ENCODE peak calls at places on chromosomes 4 and X, in six cellular contexts. R is HCT116, L is K562, P is A549, K is GM12878, W is HepG2. J is an unnamed sample.
A peak's percentile ranks its signal among the peaks of the same experiment; 100 is the strongest.

GRCh38 chr4:174377613-174378012 is 93.9 kb downstream of the CEP44 start:
- DNase-seq in R (no peak), L (no peak), P (peak; percentile 70), K (no peak), W (peak; percentile 30), J (no peak)

GRCh38 chrX:100973411-100973810 is 3.9 kb downstream of the ARL13A start:
- DNase-seq in R (no peak), L (no peak), P (peak; percentile 28), K (no peak), W (no peak), J (no peak)

GRCh38 chrX:50814701-50815476 is 895 bp upstream of the SHROOM4 start:
- DNase-seq in R (no peak), L (no peak), P (no peak), K (no peak), W (no peak), J (no peak)

GRCh38 chrX:73943900-73944581 is 359.9 kb upstream of the ZCCHC13 start:
- DNase-seq in R (peak; percentile 70), L (peak; percentile 92), P (peak; percentile 95), K (peak; percentile 64), W (peak; percentile 70), J (peak; percentile 94)

GRCh38 chr4:169611157-169611556 is 1.2 kb downstream of the NEK1 start:
- DNase-seq in R (no peak), L (no peak), P (no peak), K (no peak), W (no peak), J (no peak)

GRCh38 chr4:55609393-55609821 is 17.4 kb upstream of the PDCL2 start:
- DNase-seq in R (no peak), L (no peak), P (no peak), K (no peak), W (no peak), J (no peak)

GRCh38 chr4:48147621-48148020 is 13.6 kb upstream of the TXK start:
- DNase-seq in R (no peak), L (no peak), P (no peak), K (no peak), W (no peak), J (no peak)

GRCh38 chr4:139014391-139015268 is 951 bp upstream of the NOCT start:
- DNase-seq in R (peak; percentile 85), L (peak; percentile 54), P (peak; percentile 84), K (peak; percentile 32), W (peak; percentile 64), J (peak; percentile 39)

GRCh38 chr4:71553605-71554004 is 214.8 kb downstream of the SLC4A4 start:
- DNase-seq in R (peak; percentile 10), L (peak; percentile 9), P (peak; percentile 39), K (no peak), W (no peak), J (peak; percentile 13)

GRCh38 chrX:129360175-129360574 is 163.1 kb downstream of the SMARCA1 start:
- DNase-seq in R (peak; percentile 33), L (peak; percentile 50), P (peak; percentile 60), K (peak; percentile 21), W (peak; percentile 61), J (peak; percentile 61)

GRCh38 chr4:185752881-185753280 is 59.1 kb downstream of the SORBS2 start:
- DNase-seq in R (no peak), L (no peak), P (no peak), K (no peak), W (no peak), J (no peak)

GRCh38 chr4:103306870-103307345 is 108.8 kb upstream of the CENPE start:
- DNase-seq in R (no peak), L (no peak), P (no peak), K (no peak), W (peak; percentile 82), J (no peak)

GRCh38 chr4:76306882-76307669 is 543 bp downstream of the STBD1 start:
- DNase-seq in R (no peak), L (no peak), P (peak; percentile 68), K (no peak), W (peak; percentile 19), J (peak; percentile 76)

GRCh38 chrX:19658030-19658429 is 142.7 kb upstream of the MAP3K15 start:
- DNase-seq in R (no peak), L (no peak), P (no peak), K (no peak), W (no peak), J (no peak)

GRCh38 chr4:98510757-98511517 is 147.5 kb downstream of the TSPAN5 start:
- DNase-seq in R (no peak), L (no peak), P (no peak), K (no peak), W (no peak), J (peak; percentile 64)

DNA sequence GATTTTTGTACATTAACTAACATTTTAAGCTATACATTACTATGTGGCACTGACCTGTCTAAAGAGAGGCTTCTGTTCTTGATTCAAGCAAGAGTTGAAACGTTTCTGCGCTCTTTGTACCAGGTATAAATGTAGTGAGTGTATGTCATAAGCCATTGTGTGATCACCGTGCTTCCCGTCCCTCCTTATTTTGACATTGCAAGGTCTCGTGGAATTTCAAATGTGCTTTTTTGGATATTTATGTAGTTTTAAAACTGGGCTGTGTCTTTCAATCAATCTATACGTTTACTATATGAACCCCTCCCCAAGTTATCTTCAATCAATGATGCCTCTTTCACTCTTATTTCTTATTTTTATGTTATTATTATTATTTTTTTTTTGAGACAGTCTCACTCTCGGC is at the start of gene KLHL15:
- DNase-seq in R (no peak), L (no peak), P (no peak), K (no peak), W (no peak), J (no peak)
- H3K4me3 ChIP-seq in R (peak within 1 kb of the TSS; percentile 50), L (peak within 1 kb of the TSS; percentile 99), P (peak within 1 kb of the TSS; percentile 95), K (peak within 1 kb of the TSS; percentile 59), W (peak within 1 kb of the TSS; percentile 49), J (peak within 1 kb of the TSS; percentile 66)

DNA sequence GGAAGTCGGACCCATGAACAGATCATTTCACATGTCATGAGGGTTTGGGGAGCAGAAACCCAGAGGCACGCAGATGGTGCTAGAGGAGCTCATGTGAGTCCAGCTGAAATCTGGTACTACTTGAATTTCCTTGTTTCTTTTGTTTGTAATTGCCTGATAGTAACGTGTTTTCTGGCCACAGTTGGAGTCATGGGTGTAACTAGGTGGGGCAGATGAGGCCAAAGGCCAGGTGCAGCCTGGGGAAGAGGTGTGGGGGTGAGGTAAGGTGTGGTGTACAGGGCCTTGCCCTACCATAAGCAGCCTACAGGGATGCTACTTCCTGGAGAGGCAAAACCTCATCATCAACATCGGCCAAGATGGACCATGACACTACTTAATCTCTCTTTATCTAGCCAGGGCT is 271.4 kb downstream of the PTTG2 start:
- DNase-seq in R (no peak), L (peak; percentile 18), P (no peak), K (no peak), W (no peak), J (no peak)
- TF ChIP-seq POLR2A in R (no peak), L (no peak), P (no peak), K (no peak), W (no peak), J (no peak)

DNA sequence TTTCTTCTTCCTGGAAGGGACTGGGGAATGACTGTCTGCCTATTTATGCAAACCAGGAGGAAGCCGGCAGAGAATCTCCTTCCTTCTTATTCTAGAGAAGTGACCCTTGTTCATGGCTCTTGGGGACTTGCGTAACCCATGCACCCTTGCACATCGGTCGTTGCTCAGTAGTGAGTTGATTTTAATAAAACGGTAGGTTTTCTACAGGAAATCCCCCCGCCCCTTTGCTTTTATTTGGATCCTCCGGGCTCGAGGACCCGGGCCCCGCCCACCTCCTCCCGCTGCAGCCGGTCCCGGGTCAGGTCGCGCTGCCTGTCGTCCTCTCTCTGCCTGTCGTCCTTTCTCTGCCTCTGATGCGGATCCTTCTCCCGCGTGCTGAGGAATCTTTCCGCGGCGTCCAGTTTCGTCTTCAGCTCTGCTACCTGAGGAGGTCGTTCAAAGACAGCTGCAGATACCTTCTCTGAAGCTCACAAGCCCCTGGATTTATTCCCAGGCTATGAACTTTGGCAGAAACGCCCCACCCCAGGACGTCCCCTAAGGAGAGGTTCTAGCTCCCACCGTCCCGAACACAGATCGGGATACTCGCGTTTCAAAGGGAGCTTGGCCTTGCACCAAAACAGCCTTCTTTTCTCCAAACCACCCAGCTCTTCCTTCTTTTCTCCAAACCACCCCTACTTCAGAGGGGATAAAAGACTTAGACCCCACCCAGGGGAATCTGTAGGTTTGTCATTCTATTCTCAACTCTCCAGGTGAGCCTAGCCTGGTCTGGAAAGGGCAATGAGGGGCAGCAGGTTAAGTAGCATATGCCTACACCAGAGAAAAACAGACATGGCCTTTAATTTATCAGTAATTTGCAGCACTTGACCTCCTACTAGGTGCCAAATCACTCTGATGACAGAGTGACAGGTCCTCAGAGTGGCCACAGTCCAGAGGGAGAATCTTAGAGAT is 7.0 kb downstream of the TNIP3 start:
- DNase-seq in R (no peak), L (peak; percentile 0), P (peak; percentile 47), K (no peak), W (no peak), J (peak; percentile 89)
- TF ChIP-seq MAX in R (no peak), L (no peak), P (no peak), K (no peak), W (no peak), J (no peak)

GRCh38 chr4:40307627-40308497 is 27.3 kb upstream of the CHRNA9 start:
- DNase-seq in R (no peak), L (peak; percentile 83), P (no peak), K (peak; percentile 84), W (no peak), J (peak; percentile 99)
- H3K4me3 ChIP-seq in R (no peak overlapping the region), L (no peak overlapping the region), P (no peak overlapping the region), K (peak overlapping the region; percentile 35), W (no peak overlapping the region), J (peak overlapping the region; percentile 37)

GRCh38 chr4:8113611-8114343 is 44.8 kb downstream of the ABLIM2 start:
- DNase-seq in R (no peak), L (no peak), P (no peak), K (no peak), W (no peak), J (no peak)
- TF ChIP-seq POLR2A in R (no peak), L (no peak), P (no peak), K (no peak), W (no peak), J (no peak)

GRCh38 chr4:110442309-110442708 is 33.6 kb upstream of the ENPEP start:
- DNase-seq in R (no peak), L (no peak), P (no peak), K (no peak), W (no peak), J (no peak)
- TF ChIP-seq MAX in R (no peak), L (no peak), P (no peak), K (no peak), W (no peak), J (no peak)

GRCh38 chr4:129095811-129096454 is at the start of gene C4orf33:
- DNase-seq in R (peak; percentile 62), L (peak; percentile 90), P (peak; percentile 71), K (peak; percentile 68), W (peak; percentile 65), J (peak; percentile 81)

GRCh38 chr4:129092636-129093172 is 635 bp downstream of the SCLT1 start:
- DNase-seq in R (no peak), L (peak; percentile 22), P (no peak), K (no peak), W (no peak), J (peak; percentile 32)

GRCh38 chr4:129093173-129093974 is at the start of gene SCLT1:
- DNase-seq in R (peak; percentile 97), L (peak; percentile 99), P (peak; percentile 97), K (peak; percentile 91), W (peak; percentile 92), J (peak; percentile 98)

GRCh38 chr4:129098578-129098977 is 2.6 kb downstream of the C4orf33 start:
- DNase-seq in R (no peak), L (peak; percentile 53), P (no peak), K (no peak), W (no peak), J (no peak)

GRCh38 chr4:129094347-129094746 is 1.0 kb upstream of the SCLT1 start:
- DNase-seq in R (no peak), L (no peak), P (no peak), K (no peak), W (no peak), J (no peak)
- H3K4me3 ChIP-seq in R (no peak overlapping the region), L (peak overlapping the region; percentile 68), P (no peak overlapping the region), K (peak overlapping the region; percentile 66), W (peak overlapping the region; percentile 70), J (peak overlapping the region; percentile 98)